ENCODE peak calls at places on chromosomes 1 and 21, in four cellular contexts. One of them, this sample, is unnamed.
A peak's percentile ranks its signal among the peaks of the same experiment; 100 is the strongest.

GRCh38 chr1:246703581-246703980 is 20.6 kb upstream of the SCCPDH start:
- DNase-seq in H1: no peak
- DNase-seq in SK-N-SH: no peak
- DNase-seq in HepG2: no peak
- DNase-seq in this sample: no peak

GRCh38 chr21:46001821-46002681 is 20.5 kb downstream of the COL6A1 start:
- DNase-seq in HepG2: no peak
- DNase-seq in H1: no peak
- DNase-seq in SK-N-SH: peak; percentile 23
- DNase-seq in this sample: no peak

GRCh38 chr1:27298632-27299384 is 23.2 kb upstream of the TMEM222 start:
- DNase-seq in SK-N-SH: peak; percentile 67
- DNase-seq in HepG2: no peak
- DNase-seq in H1: no peak
- DNase-seq in this sample: no peak

GRCh38 chr21:42040411-42041180 is 30.4 kb upstream of the ZBTB21 start:
- DNase-seq in HepG2: peak; percentile 67
- DNase-seq in SK-N-SH: no peak
- DNase-seq in H1: no peak
- DNase-seq in this sample: no peak

GRCh38 chr1:219041141-219041540 is 132.5 kb upstream of the LYPLAL1 start:
- DNase-seq in SK-N-SH: no peak
- DNase-seq in H1: no peak
- DNase-seq in HepG2: no peak
- DNase-seq in this sample: no peak

GRCh38 chr1:32142446-32143301 is 34.8 kb downstream of the KPNA6 start:
- DNase-seq in H1: no peak
- DNase-seq in SK-N-SH: peak; percentile 16
- DNase-seq in HepG2: peak; percentile 85
- DNase-seq in this sample: no peak

GRCh38 chr1:31605908-31606427 is 11.5 kb upstream of the HCRTR1 start:
- DNase-seq in SK-N-SH: no peak
- DNase-seq in H1: no peak
- DNase-seq in HepG2: no peak
- DNase-seq in this sample: peak; percentile 96

GRCh38 chr1:10696977-10697376 is 99.5 kb downstream of the CASZ1 start:
- DNase-seq in SK-N-SH: no peak
- DNase-seq in HepG2: no peak
- DNase-seq in H1: no peak
- DNase-seq in this sample: no peak

GRCh38 chr1:193318347-193318746 is 131.9 kb upstream of the B3GALT2 start:
- DNase-seq in H1: no peak
- DNase-seq in HepG2: no peak
- DNase-seq in SK-N-SH: no peak
- DNase-seq in this sample: no peak

GRCh38 chr1:242425232-242425631 is 99.3 kb downstream of the PLD5 start:
- DNase-seq in SK-N-SH: no peak
- DNase-seq in H1: no peak
- DNase-seq in HepG2: peak; percentile 2
- DNase-seq in this sample: no peak
- TF ChIP-seq TCF12 in SK-N-SH: no peak
- TF ChIP-seq TCF12 in H1: no peak
- TF ChIP-seq TCF12 in HepG2: no peak
- TF ChIP-seq TCF12 in this sample: no peak

GRCh38 chr1:108009603-108010195 is 44.7 kb upstream of the VAV3 start:
- DNase-seq in H1: no peak
- DNase-seq in HepG2: no peak
- DNase-seq in SK-N-SH: no peak
- DNase-seq in this sample: no peak
- TF ChIP-seq TCF12 in H1: no peak
- TF ChIP-seq TCF12 in HepG2: no peak
- TF ChIP-seq TCF12 in SK-N-SH: peak; percentile 21
- TF ChIP-seq TCF12 in this sample: no peak

GRCh38 chr1:230824571-230825060 is 43.7 kb downstream of the C1orf198 start:
- DNase-seq in H1: no peak
- DNase-seq in HepG2: no peak
- DNase-seq in SK-N-SH: no peak
- DNase-seq in this sample: no peak
- TF ChIP-seq TCF12 in H1: no peak
- TF ChIP-seq TCF12 in HepG2: no peak
- TF ChIP-seq TCF12 in SK-N-SH: peak; percentile 82
- TF ChIP-seq TCF12 in this sample: no peak

DNA sequence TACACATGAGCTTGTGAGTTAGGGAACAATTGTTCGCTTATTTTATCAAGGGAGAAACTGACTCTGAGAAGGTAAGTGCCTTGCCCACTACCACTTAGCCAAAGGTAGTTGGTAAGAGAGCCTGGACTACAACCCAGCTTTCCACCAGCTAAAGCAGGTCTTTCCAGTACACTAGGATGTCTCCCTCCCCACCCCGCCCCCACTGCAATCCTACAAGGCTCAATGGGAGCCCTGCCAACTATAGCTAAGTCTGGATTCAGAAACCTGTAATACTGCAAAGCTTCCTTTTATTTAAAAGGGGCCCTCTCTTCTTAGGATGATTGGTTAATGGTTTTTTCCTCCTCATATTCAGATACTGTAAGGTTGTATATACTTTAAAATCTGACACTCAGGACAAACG is 102.0 kb upstream of the C8B start:
- DNase-seq in HepG2: no peak
- DNase-seq in SK-N-SH: no peak
- DNase-seq in H1: no peak
- DNase-seq in this sample: no peak
- TF ChIP-seq TCF12 in HepG2: no peak
- TF ChIP-seq TCF12 in SK-N-SH: no peak
- TF ChIP-seq TCF12 in H1: no peak
- TF ChIP-seq TCF12 in this sample: no peak

GRCh38 chr1:153977250-153978240 is at the start of gene JTB:
- DNase-seq in H1: no peak
- DNase-seq in SK-N-SH: peak; percentile 89
- DNase-seq in HepG2: peak; percentile 83
- DNase-seq in this sample: no peak
- TF ChIP-seq TCF12 in H1: no peak
- TF ChIP-seq TCF12 in SK-N-SH: no peak
- TF ChIP-seq TCF12 in HepG2: peak; percentile 77
- TF ChIP-seq TCF12 in this sample: peak; percentile 28

DNA sequence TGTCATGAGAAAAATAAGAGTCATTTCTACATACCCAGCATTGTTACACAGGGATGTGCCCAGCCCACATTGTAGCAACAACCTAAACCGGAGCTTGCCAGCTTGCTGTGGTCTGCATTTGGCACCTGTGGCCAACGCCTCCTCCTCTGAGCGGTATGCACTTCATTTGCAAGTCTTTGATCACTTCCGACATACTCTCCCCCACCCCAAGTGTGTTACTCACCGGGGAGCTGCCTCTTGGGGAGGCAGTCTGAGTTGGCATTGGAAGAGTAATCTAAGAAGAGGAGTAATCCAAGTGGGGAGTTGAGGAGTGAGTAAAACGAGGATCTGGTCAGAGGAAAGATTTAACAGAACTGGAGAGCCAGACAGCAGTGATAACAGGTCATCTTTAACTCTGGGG is 3.8 kb downstream of the BCL9 start:
- DNase-seq in HepG2: no peak
- DNase-seq in H1: peak; percentile 56
- DNase-seq in SK-N-SH: no peak
- DNase-seq in this sample: peak; percentile 24
- TF ChIP-seq TCF12 in HepG2: no peak
- TF ChIP-seq TCF12 in H1: peak; percentile 88
- TF ChIP-seq TCF12 in SK-N-SH: peak; percentile 42
- TF ChIP-seq TCF12 in this sample: no peak

DNA sequence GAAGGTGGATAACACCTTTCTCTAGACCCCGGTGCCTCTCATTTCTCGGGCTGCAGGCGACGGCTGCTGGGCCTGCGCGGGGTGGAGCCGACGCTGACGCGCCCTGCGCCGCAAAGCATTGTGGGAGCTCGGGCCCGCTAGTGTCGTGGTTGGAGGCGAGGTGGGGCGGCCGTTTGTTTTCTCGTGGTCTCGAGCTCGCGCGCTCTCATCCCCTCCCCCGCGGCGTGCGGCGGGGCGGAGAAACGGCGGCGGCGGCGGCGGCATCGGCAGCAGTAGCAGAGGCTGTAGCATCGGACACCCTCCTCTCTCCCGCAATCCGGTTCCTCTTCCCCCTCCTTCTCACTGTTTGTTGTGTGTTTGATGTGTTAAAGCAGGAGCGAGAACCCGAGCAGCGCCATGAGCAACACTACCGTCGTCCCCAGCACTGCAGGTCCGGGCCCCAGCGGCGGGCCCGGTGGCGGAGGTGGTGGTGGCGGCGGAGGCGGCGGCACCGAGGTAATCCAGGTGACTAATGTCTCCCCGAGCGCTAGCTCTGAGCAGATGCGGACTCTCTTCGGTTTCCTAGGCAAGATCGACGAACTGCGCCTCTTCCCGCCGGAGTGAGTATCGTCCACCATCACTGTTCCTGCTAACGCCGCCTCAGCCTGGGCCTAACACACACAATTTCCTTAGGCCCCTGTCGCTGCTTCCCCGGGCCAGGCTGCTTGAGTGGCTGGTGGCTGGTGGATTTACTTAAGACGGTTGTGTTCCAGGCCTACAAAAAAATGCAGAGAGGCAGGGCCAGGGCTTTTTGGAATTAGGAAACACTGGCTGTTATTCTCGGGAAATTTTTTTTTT is at the start of gene SRSF11:
- DNase-seq in SK-N-SH: peak; percentile 94
- DNase-seq in HepG2: peak; percentile 85
- DNase-seq in H1: peak; percentile 73
- DNase-seq in this sample: peak; percentile 79
- TF ChIP-seq TCF12 in SK-N-SH: peak; percentile 4
- TF ChIP-seq TCF12 in HepG2: peak; percentile 48
- TF ChIP-seq TCF12 in H1: no peak
- TF ChIP-seq TCF12 in this sample: no peak

GRCh38 chr1:67647036-67647798 is 37.8 kb upstream of the GADD45A start:
- DNase-seq in HepG2: no peak
- DNase-seq in SK-N-SH: peak; percentile 64
- DNase-seq in H1: no peak
- DNase-seq in this sample: no peak

GRCh38 chr1:67648582-67649326 is 36.2 kb upstream of the GADD45A start:
- DNase-seq in SK-N-SH: no peak
- DNase-seq in H1: no peak
- DNase-seq in HepG2: no peak
- DNase-seq in this sample: no peak

GRCh38 chr1:67647814-67648358 is 37.1 kb upstream of the GADD45A start:
- DNase-seq in HepG2: no peak
- DNase-seq in SK-N-SH: no peak
- DNase-seq in H1: no peak
- DNase-seq in this sample: no peak

GRCh38 chr1:67645495-67646144 is 39.4 kb upstream of the GADD45A start:
- DNase-seq in H1: no peak
- DNase-seq in HepG2: peak; percentile 83
- DNase-seq in SK-N-SH: no peak
- DNase-seq in this sample: no peak

DNA sequence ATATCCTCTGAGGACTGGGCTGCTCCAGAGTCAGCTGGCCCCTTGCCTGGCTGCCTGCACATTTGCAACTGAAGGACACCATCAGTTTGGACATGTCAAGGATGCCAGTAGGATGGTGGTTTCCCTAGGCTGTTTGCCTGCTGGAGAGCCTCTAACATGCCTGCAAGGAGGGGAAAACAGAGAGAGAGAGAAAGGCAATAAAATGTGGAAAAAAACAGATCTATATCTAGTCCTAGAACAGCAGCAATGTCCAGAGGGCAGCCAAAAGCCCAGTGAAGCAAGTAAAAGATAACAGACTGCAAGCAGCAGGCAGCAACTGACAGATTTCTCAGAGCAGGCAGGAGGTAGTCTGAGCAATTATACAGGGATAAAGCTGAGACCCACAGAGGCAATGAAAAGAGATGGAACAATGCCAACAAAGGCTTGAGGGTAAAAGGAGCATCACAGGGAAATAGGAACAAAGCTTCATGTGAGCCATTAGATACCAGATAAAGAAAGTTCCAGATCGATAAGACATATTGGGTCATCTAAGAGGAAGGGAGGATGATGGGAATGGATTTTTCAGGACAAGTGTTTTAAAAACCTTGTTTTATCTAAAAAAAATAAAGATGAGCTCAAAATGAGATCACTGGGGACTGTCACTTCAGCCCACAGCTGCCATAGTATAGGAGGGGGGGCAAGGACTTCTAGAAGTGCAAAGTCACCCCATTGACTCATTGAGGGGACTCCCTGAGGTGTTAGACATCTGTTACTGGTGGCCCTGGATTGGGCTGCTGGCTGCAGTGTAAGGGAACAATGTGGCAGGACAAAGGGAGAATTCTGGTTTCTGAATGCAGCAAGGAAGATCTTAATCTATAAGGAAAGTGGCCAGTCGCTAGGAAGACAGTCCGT is 38.6 kb upstream of the GADD45A start:
- DNase-seq in SK-N-SH: peak; percentile 61
- DNase-seq in HepG2: no peak
- DNase-seq in H1: no peak
- DNase-seq in this sample: no peak
- TF ChIP-seq TCF12 in SK-N-SH: peak; percentile 68
- TF ChIP-seq TCF12 in HepG2: no peak
- TF ChIP-seq TCF12 in H1: no peak
- TF ChIP-seq TCF12 in this sample: no peak

GRCh38 chr1:35369922-35370671 is 101.6 kb downstream of the ZMYM4 start:
- DNase-seq in SK-N-SH: peak; percentile 73
- DNase-seq in HepG2: no peak
- DNase-seq in H1: no peak
- DNase-seq in this sample: no peak
- TF ChIP-seq TCF12 in SK-N-SH: peak; percentile 60
- TF ChIP-seq TCF12 in HepG2: no peak
- TF ChIP-seq TCF12 in H1: no peak
- TF ChIP-seq TCF12 in this sample: no peak

This sample was measured in GM12878.